ENCODE peak calls at places on chromosomes 16 and 17, in eight cellular contexts. W, A, M, C, T, J, K and R are unnamed samples.
A peak's percentile ranks its signal among the peaks of the same experiment; 100 is the strongest.

GRCh38 chr16:54632322-54632721 is 298.3 kb upstream of the IRX5 start:
- DNase-seq in W (no peak), A (no peak), M (no peak), C (no peak), T (no peak), J (peak; percentile 46), K (no peak), R (no peak)

GRCh38 chr16:66274335-66275110 is 92.0 kb upstream of the CDH5 start:
- DNase-seq in W (no peak), A (no peak), M (peak; percentile 3), C (peak; percentile 38), T (peak; percentile 65), J (no peak), K (no peak), R (no peak)

GRCh38 chr17:69523252-69523861 is 108.9 kb downstream of the MAP2K6 start:
- DNase-seq in W (peak; percentile 45), A (no peak), M (no peak), C (peak; percentile 73), T (peak; percentile 67), J (peak; percentile 58), K (no peak), R (no peak)

GRCh38 chr16:67256701-67257230 is 8.0 kb downstream of the SLC9A5 start:
- DNase-seq in W (no peak), A (no peak), M (no peak), C (no peak), T (no peak), J (no peak), K (no peak), R (no peak)

GRCh38 chr17:72273301-72274056 is 152.7 kb downstream of the SOX9 start:
- DNase-seq in W (no peak), A (no peak), M (no peak), C (no peak), T (peak; percentile 4), J (no peak), K (no peak), R (no peak)

GRCh38 chr16:28218109-28218508 is 6.3 kb upstream of the XPO6 start:
- DNase-seq in W (peak; percentile 62), A (no peak), M (no peak), C (peak; percentile 72), T (peak; percentile 73), J (peak; percentile 31), K (no peak), R (no peak)

GRCh38 chr17:82930924-82931695 is 91.3 kb upstream of the ZNF750 start:
- DNase-seq in W (no peak), A (no peak), M (no peak), C (no peak), T (no peak), J (no peak), K (no peak), R (no peak)

GRCh38 chr17:55641559-55642160 is 81.0 kb downstream of the TMEM100 start:
- DNase-seq in W (peak; percentile 80), A (peak; percentile 48), M (peak; percentile 46), C (peak; percentile 59), T (peak; percentile 87), J (peak; percentile 43), K (peak; percentile 61), R (peak; percentile 10)

GRCh38 chr16:28318042-28318597 is 25.8 kb downstream of the SBK1 start:
- DNase-seq in W (no peak), A (no peak), M (no peak), C (no peak), T (no peak), J (no peak), K (no peak), R (no peak)

GRCh38 chr17:37759014-37759637 is 14.3 kb upstream of the HNF1B start:
- DNase-seq in W (no peak), A (no peak), M (no peak), C (no peak), T (no peak), J (no peak), K (no peak), R (peak; percentile 95)

GRCh38 chr16:50549561-50549915 is 1.3 kb downstream of the NKD1 start:
- DNase-seq in W (no peak), A (no peak), M (no peak), C (no peak), T (no peak), J (no peak), K (no peak), R (no peak)

GRCh38 chr16:50547944-50548658 is at the start of gene NKD1:
- DNase-seq in W (peak; percentile 78), A (peak; percentile 72), M (peak; percentile 84), C (peak; percentile 23), T (peak; percentile 51), J (peak; percentile 95), K (peak; percentile 82), R (no peak)

GRCh38 chr16:50546125-50546524 is 2.1 kb upstream of the NKD1 start:
- DNase-seq in W (no peak), A (no peak), M (no peak), C (no peak), T (no peak), J (no peak), K (no peak), R (no peak)

GRCh38 chr16:50548659-50549560 is 714 bp downstream of the NKD1 start:
- DNase-seq in W (no peak), A (no peak), M (no peak), C (no peak), T (peak; percentile 10), J (peak; percentile 10), K (no peak), R (no peak)

DNA sequence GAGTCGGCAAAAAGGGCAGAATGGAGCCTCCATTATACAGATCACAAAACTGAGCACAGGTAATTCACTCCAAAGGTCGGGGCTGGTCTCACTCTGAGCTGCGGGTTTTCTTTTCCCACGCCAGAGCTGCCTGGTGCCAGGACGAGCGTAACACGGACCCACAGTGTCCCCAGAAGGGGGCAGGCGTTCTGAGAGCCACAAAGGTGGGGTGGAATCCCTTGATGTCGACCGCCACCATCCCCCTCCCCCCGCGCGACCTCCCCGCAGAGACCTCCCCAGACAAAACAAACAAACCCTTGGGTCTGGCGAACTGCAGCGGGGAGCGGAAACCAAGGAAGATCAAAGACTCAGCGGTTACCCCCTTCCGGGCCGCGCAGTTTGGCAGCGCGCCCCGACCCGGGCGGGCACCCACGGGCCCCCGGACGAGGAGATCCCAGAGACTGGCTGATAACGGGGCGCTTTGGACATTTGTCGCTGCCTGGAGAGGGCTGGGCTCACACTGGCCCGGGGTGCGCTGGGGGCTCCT is 793 bp upstream of the NKD1 start:
- DNase-seq in W (peak; percentile 37), A (peak; percentile 36), M (no peak), C (no peak), T (peak; percentile 1), J (peak; percentile 77), K (peak; percentile 73), R (no peak)
- TF ChIP-seq CTCF in W (no peak), A (no peak), M (peak; percentile 51), C (no peak), T (no peak), J (peak; percentile 48), K (peak; percentile 14), R (no peak)

GRCh38 chr16:20911361-20911760 is 10.8 kb downstream of the LYRM1 start:
- DNase-seq in W (no peak), A (no peak), M (no peak), C (peak; percentile 38), T (peak; percentile 42), J (no peak), K (no peak), R (no peak)
- H3K4me3 ChIP-seq in W (no peak overlapping the region), A (no peak overlapping the region), M (no peak overlapping the region), C (no peak overlapping the region), T (no peak overlapping the region), J (no peak overlapping the region), K (no peak overlapping the region), R (no peak overlapping the region)

GRCh38 chr16:57721356-57721755 is 14.2 kb upstream of the KATNB1 start:
- DNase-seq in W (no peak), A (no peak), M (no peak), C (no peak), T (no peak), J (no peak), K (no peak), R (no peak)

GRCh38 chr16:57723170-57723569 is 12.4 kb upstream of the KATNB1 start:
- DNase-seq in W (no peak), A (no peak), M (no peak), C (no peak), T (peak; percentile 13), J (peak; percentile 44), K (no peak), R (no peak)

GRCh38 chr16:57722651-57723050 is 12.9 kb upstream of the KATNB1 start:
- DNase-seq in W (no peak), A (no peak), M (no peak), C (no peak), T (no peak), J (no peak), K (no peak), R (no peak)

GRCh38 chr16:57721765-57722499 is 13.6 kb upstream of the KATNB1 start:
- DNase-seq in W (no peak), A (no peak), M (no peak), C (no peak), T (no peak), J (no peak), K (no peak), R (no peak)

GRCh38 chr16:57720142-57720575 is 15.4 kb upstream of the KATNB1 start:
- DNase-seq in W (peak; percentile 85), A (peak; percentile 54), M (peak; percentile 64), C (peak; percentile 50), T (peak; percentile 75), J (peak; percentile 63), K (no peak), R (no peak)
- TF ChIP-seq CTCF in W (peak; percentile 31), A (peak; percentile 71), M (peak; percentile 68), C (peak; percentile 63), T (peak; percentile 90), J (peak; percentile 56), K (peak; percentile 61), R (peak; percentile 93)

GRCh38 chr16:81740163-81740562 is 38.9 kb upstream of the PLCG2 start:
- DNase-seq in W (no peak), A (no peak), M (no peak), C (no peak), T (no peak), J (no peak), K (no peak), R (no peak)
- H3K4me3 ChIP-seq in W (no peak overlapping the region), A (no peak overlapping the region), M (no peak overlapping the region), C (no peak overlapping the region), T (no peak overlapping the region), J (no peak overlapping the region), K (no peak overlapping the region), R (no peak overlapping the region)